ENCODE peak calls at places on chromosomes 3 and 15, in five cellular contexts. One of them, this sample, is unnamed.

GRCh38 chr3:129793356-129793755 is 100.2 kb downstream of the TMCC1 start:
- DNase-seq in K562: no peak
- DNase-seq in SK-N-SH: no peak
- DNase-seq in HepG2: peak; percentile 61
- DNase-seq in GM12878: no peak
- DNase-seq in this sample: no peak

GRCh38 chr15:63049747-63050439 is 7.3 kb downstream of the TPM1 start:
- DNase-seq in K562: no peak
- DNase-seq in SK-N-SH: no peak
- DNase-seq in HepG2: peak; percentile 56
- DNase-seq in GM12878: no peak
- DNase-seq in this sample: no peak

GRCh38 chr3:63523100-63523499 is 129.4 kb upstream of the SNTN start:
- DNase-seq in K562: no peak
- DNase-seq in SK-N-SH: peak; percentile 4
- DNase-seq in HepG2: no peak
- DNase-seq in GM12878: no peak
- DNase-seq in this sample: no peak

GRCh38 chr3:160312014-160312624 is 86.9 kb downstream of the C3orf80 start:
- DNase-seq in K562: no peak
- DNase-seq in SK-N-SH: peak; percentile 1
- DNase-seq in HepG2: no peak
- DNase-seq in GM12878: no peak
- DNase-seq in this sample: no peak

GRCh38 chr3:64011685-64012084 is 11.6 kb downstream of the PSMD6 start:
- DNase-seq in K562: peak; percentile 12
- DNase-seq in SK-N-SH: no peak
- DNase-seq in HepG2: no peak
- DNase-seq in GM12878: no peak
- DNase-seq in this sample: no peak

GRCh38 chr3:47578691-47579632 is at the start of gene CSPG5:
- DNase-seq in K562: peak; percentile 72
- DNase-seq in SK-N-SH: peak; percentile 85
- DNase-seq in HepG2: no peak
- DNase-seq in GM12878: no peak
- DNase-seq in this sample: no peak

GRCh38 chr3:142981108-142981507 is 17.6 kb upstream of the PAQR9 start:
- DNase-seq in K562: no peak
- DNase-seq in SK-N-SH: no peak
- DNase-seq in HepG2: no peak
- DNase-seq in GM12878: no peak
- DNase-seq in this sample: peak; percentile 18

GRCh38 chr15:77461486-77461885 is 40.8 kb downstream of the HMG20A start:
- DNase-seq in K562: no peak
- DNase-seq in SK-N-SH: no peak
- DNase-seq in HepG2: no peak
- DNase-seq in GM12878: no peak
- DNase-seq in this sample: no peak

GRCh38 chr3:5299146-5299545 is 111.6 kb downstream of the EDEM1 start:
- DNase-seq in K562: no peak
- DNase-seq in SK-N-SH: no peak
- DNase-seq in HepG2: no peak
- DNase-seq in GM12878: no peak
- DNase-seq in this sample: no peak

GRCh38 chr3:183697610-183698317 is at the start of gene YEATS2:
- DNase-seq in K562: peak; percentile 94
- DNase-seq in SK-N-SH: peak; percentile 99
- DNase-seq in HepG2: peak; percentile 31
- DNase-seq in GM12878: no peak
- DNase-seq in this sample: peak; percentile 52

GRCh38 chr3:37241880-37242279 is 67.5 kb upstream of the LRRFIP2 start:
- DNase-seq in K562: peak; percentile 52
- DNase-seq in SK-N-SH: no peak
- DNase-seq in HepG2: no peak
- DNase-seq in GM12878: no peak
- DNase-seq in this sample: no peak

GRCh38 chr3:142445816-142446254 is 2.0 kb downstream of the XRN1 start:
- DNase-seq in K562: no peak
- DNase-seq in SK-N-SH: no peak
- DNase-seq in HepG2: peak; percentile 12
- DNase-seq in GM12878: peak; percentile 44
- DNase-seq in this sample: peak; percentile 9

GRCh38 chr3:28867836-28868235 is 413.0 kb upstream of the RBMS3 start:
- DNase-seq in K562: no peak
- DNase-seq in SK-N-SH: no peak
- DNase-seq in HepG2: no peak
- DNase-seq in GM12878: no peak
- DNase-seq in this sample: no peak

GRCh38 chr15:101024111-101024695 is 105.0 kb downstream of the LRRK1 start:
- DNase-seq in K562: no peak
- DNase-seq in SK-N-SH: no peak
- DNase-seq in HepG2: no peak
- DNase-seq in GM12878: no peak
- DNase-seq in this sample: no peak

GRCh38 chr3:108391917-108392585 is 95.7 kb downstream of the HHLA2 start:
- DNase-seq in K562: no peak
- DNase-seq in SK-N-SH: no peak
- DNase-seq in HepG2: no peak
- DNase-seq in GM12878: no peak
- DNase-seq in this sample: no peak

GRCh38 chr3:8532251-8532831 is 30.7 kb downstream of the LMCD1 start:
- DNase-seq in K562: no peak
- DNase-seq in SK-N-SH: no peak
- DNase-seq in HepG2: no peak
- DNase-seq in GM12878: no peak
- DNase-seq in this sample: no peak

GRCh38 chr3:194840661-194841514 is 155.2 kb downstream of the FAM43A start:
- DNase-seq in K562: peak; percentile 30
- DNase-seq in SK-N-SH: peak; percentile 67
- DNase-seq in HepG2: peak; percentile 6
- DNase-seq in GM12878: no peak
- DNase-seq in this sample: no peak

GRCh38 chr3:194844046-194844445 is 158.4 kb downstream of the FAM43A start:
- DNase-seq in K562: no peak
- DNase-seq in SK-N-SH: no peak
- DNase-seq in HepG2: no peak
- DNase-seq in GM12878: no peak
- DNase-seq in this sample: no peak

GRCh38 chr3:194838236-194838635 is 152.6 kb downstream of the FAM43A start:
- DNase-seq in K562: no peak
- DNase-seq in SK-N-SH: peak; percentile 58
- DNase-seq in HepG2: no peak
- DNase-seq in GM12878: no peak
- DNase-seq in this sample: no peak

GRCh38 chr3:194841515-194841841 is 155.8 kb downstream of the FAM43A start:
- DNase-seq in K562: no peak
- DNase-seq in SK-N-SH: no peak
- DNase-seq in HepG2: no peak
- DNase-seq in GM12878: no peak
- DNase-seq in this sample: no peak

DNA sequence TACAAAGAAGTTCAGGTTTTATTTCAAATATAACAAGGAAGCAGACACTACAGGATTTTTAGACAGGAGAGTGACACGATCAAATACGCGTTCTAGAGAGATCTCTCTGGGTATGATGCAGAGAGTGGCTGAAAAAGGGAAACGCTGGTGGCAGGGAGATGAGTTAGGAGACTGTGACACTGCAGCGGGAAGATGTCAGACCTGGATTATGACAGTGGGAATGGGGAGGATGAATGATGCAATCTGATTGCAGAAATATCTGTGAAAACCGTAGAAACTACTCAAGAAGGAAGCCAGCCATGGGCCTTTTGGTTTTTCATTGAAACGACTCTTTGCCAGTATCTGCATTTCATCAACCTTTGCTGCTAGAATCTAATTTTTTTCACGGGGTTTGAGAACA is 157.9 kb downstream of the FAM43A start:
- DNase-seq in K562: no peak
- DNase-seq in SK-N-SH: no peak
- DNase-seq in HepG2: no peak
- DNase-seq in GM12878: no peak
- DNase-seq in this sample: peak; percentile 50
- TF ChIP-seq CTCF in K562: no peak
- TF ChIP-seq CTCF in SK-N-SH: no peak
- TF ChIP-seq CTCF in HepG2: no peak
- TF ChIP-seq CTCF in GM12878: no peak
- TF ChIP-seq CTCF in this sample: no peak

GRCh38 chr3:32556332-32556731 is 14.3 kb downstream of the DYNC1LI1 start:
- DNase-seq in K562: no peak
- DNase-seq in SK-N-SH: no peak
- DNase-seq in HepG2: no peak
- DNase-seq in GM12878: no peak
- DNase-seq in this sample: no peak

GRCh38 chr3:32562640-32563039 is 8.0 kb downstream of the DYNC1LI1 start:
- DNase-seq in K562: no peak
- DNase-seq in SK-N-SH: no peak
- DNase-seq in HepG2: no peak
- DNase-seq in GM12878: no peak
- DNase-seq in this sample: no peak

GRCh38 chr3:32553459-32553858 is 17.2 kb downstream of the DYNC1LI1 start:
- DNase-seq in K562: no peak
- DNase-seq in SK-N-SH: no peak
- DNase-seq in HepG2: no peak
- DNase-seq in GM12878: no peak
- DNase-seq in this sample: no peak

GRCh38 chr3:32553973-32554372 is 16.7 kb downstream of the DYNC1LI1 start:
- DNase-seq in K562: no peak
- DNase-seq in SK-N-SH: no peak
- DNase-seq in HepG2: no peak
- DNase-seq in GM12878: no peak
- DNase-seq in this sample: no peak

DNA sequence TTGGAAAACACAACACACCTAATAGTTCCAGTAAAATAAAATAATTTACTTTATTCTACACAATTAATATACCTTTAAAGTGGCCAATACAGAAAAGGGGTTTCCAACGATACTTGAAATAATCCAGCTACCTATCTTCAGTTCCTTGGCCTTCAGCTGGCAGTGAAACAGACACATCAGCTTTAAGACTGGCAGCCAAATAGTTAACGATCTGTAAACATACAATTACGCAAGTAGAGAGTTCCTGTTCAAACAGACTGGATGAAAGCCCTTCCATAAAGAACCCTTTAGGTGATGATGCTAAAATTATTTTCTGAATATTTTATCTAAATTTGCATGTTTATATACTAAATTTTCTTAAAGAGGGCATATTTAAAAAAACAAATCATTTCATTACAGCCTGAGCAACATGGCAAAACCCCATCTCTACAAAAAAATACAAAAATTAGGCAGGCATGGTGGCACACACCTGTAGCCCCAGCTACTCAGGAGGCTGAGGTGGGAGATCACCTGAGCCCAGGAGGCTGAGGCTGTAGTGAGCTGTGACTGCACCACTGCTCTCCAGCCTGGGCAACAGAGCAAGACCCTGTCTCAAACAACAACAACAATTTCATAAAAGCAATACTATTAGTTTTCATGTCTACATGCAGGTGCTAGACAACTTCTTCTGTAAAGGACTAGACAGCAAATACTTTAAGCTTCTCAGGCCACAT is 12.9 kb downstream of the DYNC1LI1 start:
- DNase-seq in K562: no peak
- DNase-seq in SK-N-SH: no peak
- DNase-seq in HepG2: peak; percentile 57
- DNase-seq in GM12878: no peak
- DNase-seq in this sample: peak; percentile 9
- TF ChIP-seq POLR2AphosphoS5 in K562: no peak
- TF ChIP-seq POLR2AphosphoS5 in SK-N-SH: no peak
- TF ChIP-seq POLR2AphosphoS5 in HepG2: no peak
- TF ChIP-seq POLR2AphosphoS5 in GM12878: no peak
- TF ChIP-seq POLR2AphosphoS5 in this sample: no peak

GRCh38 chr3:194029846-194030245 is 106.1 kb upstream of the HES1 start:
- DNase-seq in K562: no peak
- DNase-seq in SK-N-SH: no peak
- DNase-seq in HepG2: no peak
- DNase-seq in GM12878: no peak
- DNase-seq in this sample: no peak
- TF ChIP-seq GABPA in K562: no peak
- TF ChIP-seq GABPA in SK-N-SH: no peak
- TF ChIP-seq GABPA in HepG2: no peak
- TF ChIP-seq GABPA in GM12878: no peak
- TF ChIP-seq GABPA in this sample: no peak

GRCh38 chr3:15628967-15629366 is 27.4 kb downstream of the BTD start:
- DNase-seq in K562: no peak
- DNase-seq in SK-N-SH: no peak
- DNase-seq in HepG2: no peak
- DNase-seq in GM12878: no peak
- DNase-seq in this sample: no peak

GRCh38 chr3:15631426-15632211 is 30.1 kb downstream of the BTD start:
- DNase-seq in K562: peak; percentile 32
- DNase-seq in SK-N-SH: no peak
- DNase-seq in HepG2: no peak
- DNase-seq in GM12878: no peak
- DNase-seq in this sample: no peak

GRCh38 chr3:15630646-15631350 is 29.3 kb downstream of the BTD start:
- DNase-seq in K562: peak; percentile 50
- DNase-seq in SK-N-SH: peak; percentile 26
- DNase-seq in HepG2: no peak
- DNase-seq in GM12878: no peak
- DNase-seq in this sample: no peak

GRCh38 chr3:15632212-15632580 is 30.7 kb downstream of the BTD start:
- DNase-seq in K562: no peak
- DNase-seq in SK-N-SH: no peak
- DNase-seq in HepG2: no peak
- DNase-seq in GM12878: no peak
- DNase-seq in this sample: no peak

DNA sequence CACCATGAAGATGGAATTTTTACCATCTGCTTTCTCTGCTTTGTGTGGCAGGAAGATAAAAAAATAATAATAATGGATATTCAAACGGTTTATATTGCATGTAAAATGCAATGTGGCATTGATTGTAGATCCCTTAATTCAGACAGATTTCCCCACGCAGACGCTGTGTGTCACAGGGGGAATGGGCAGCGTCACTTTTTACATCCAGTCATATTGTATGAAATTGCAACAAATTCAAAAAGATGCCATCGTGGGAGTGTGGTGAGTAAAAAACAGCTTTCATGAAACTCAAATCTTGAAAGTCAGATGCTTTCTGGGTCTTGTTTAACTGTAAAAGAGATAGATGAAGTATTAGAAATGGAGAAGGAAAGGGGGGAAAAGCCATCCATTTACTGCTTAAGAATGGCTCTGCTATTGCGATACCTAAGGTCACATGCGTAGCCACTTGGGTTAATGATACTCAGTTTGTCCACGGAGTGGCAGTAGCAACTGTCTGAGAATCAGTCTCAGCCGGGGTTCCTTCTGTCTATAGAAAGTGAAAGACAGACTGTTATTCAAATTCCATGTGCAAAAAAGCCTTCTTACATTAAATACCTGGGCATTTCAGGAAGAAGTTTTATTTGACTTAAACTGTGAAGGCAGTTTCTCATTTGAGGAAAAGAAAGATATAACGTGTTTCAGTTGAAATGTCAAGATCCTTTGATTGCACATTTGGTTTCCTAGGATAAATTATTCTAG is 28.5 kb downstream of the BTD start:
- DNase-seq in K562: peak; percentile 81
- DNase-seq in SK-N-SH: peak; percentile 76
- DNase-seq in HepG2: peak; percentile 62
- DNase-seq in GM12878: peak; percentile 83
- DNase-seq in this sample: peak; percentile 25
- TF ChIP-seq CTCF in K562: peak; percentile 85
- TF ChIP-seq CTCF in SK-N-SH: peak; percentile 87
- TF ChIP-seq CTCF in HepG2: peak; percentile 77
- TF ChIP-seq CTCF in GM12878: peak; percentile 82
- TF ChIP-seq CTCF in this sample: peak; percentile 67

This sample was measured in HL-60.